ENCODE peak calls at places on chromosomes 3 and 15, in five cellular contexts. T is foreskin fibroblast; G is activated T-cell treated with anti-CD3 and anti-CD28 coated beads, Interleukin-2, amount 50 U/mL, for 48 hours; Q is NCI-H2081; O is NCI-H774. I is an unnamed sample.
A peak's percentile ranks its signal among the peaks of the same experiment; 100 is the strongest.

GRCh38 chr3:151584603-151585002 is 123.7 kb upstream of the IGSF10 start:
- DNase-seq in Q (no peak), T (no peak), G (no peak), O (no peak), I (no peak)

GRCh38 chr3:119427669-119428068 is 35.7 kb downstream of the TMEM39A start:
- DNase-seq in Q (no peak), O (no peak), G (no peak), T (no peak), I (no peak)

GRCh38 chr3:8864570-8865350 is 95.3 kb upstream of the OXTR start:
- DNase-seq in T (no peak), Q (no peak), O (no peak), G (no peak), I (no peak)

GRCh38 chr15:45116482-45117326 is 2.6 kb downstream of the DUOXA2 start:
- DNase-seq in T (no peak), O (no peak), G (peak; percentile 42), Q (no peak), I (no peak)

GRCh38 chr3:193946945-193947344 is 189.0 kb upstream of the HES1 start:
- DNase-seq in O (peak; percentile 90), Q (no peak), G (no peak), T (no peak), I (no peak)

GRCh38 chr15:36579792-36580431 is 486 bp downstream of the CDIN1 start:
- DNase-seq in T (peak; percentile 9), Q (peak; percentile 48), O (no peak), G (no peak), I (peak; percentile 44)

GRCh38 chr15:73594109-73594508 is 39.1 kb downstream of the NPTN start:
- DNase-seq in Q (no peak), O (no peak), G (no peak), T (no peak), I (no peak)

GRCh38 chr15:82040862-82041261 is 5.0 kb downstream of the MEX3B start:
- DNase-seq in G (no peak), Q (peak; percentile 50), O (peak; percentile 88), T (no peak), I (no peak)

GRCh38 chr15:67813104-67813634 is 12.1 kb upstream of the SKOR1 start:
- DNase-seq in G (no peak), O (no peak), Q (no peak), T (no peak), I (no peak)

GRCh38 chr3:190790185-190790584 is 72.3 kb downstream of the GMNC start:
- DNase-seq in O (no peak), G (no peak), T (no peak), Q (no peak), I (no peak)

GRCh38 chr15:64162869-64163661 is at the start of gene PPIB:
- DNase-seq in Q (peak; percentile 98), G (peak; percentile 98), O (peak; percentile 95), T (peak; percentile 98), I (peak; percentile 99)

GRCh38 chr15:78977091-78977571 is 32.3 kb upstream of the CTSH start:
- DNase-seq in T (no peak), Q (no peak), O (no peak), G (no peak), I (no peak)

I was measured in MG63.